ENCODE peak calls at places on chromosome 19, in ten cellular contexts. I is adrenal gland, K is suprapubic skin, C is adipocyte, M is spleen, B is IMR-90, N is GM23248, T is MM.1S, Q is esophagus squamous epithelium, U is right lobe of liver. J is an unnamed sample.

GRCh38 chr19:46746281-46746965 is at the start of gene STRN4:
- DNase-seq in I (no peak), K (no peak), C (peak; percentile 89), M (peak; percentile 90), B (no peak), N (peak; percentile 90), T (peak; percentile 64), Q (no peak), U (no peak), J (peak; percentile 71)

GRCh38 chr19:40150170-40150569 is 41.1 kb upstream of the MAP3K10 start:
- DNase-seq in I (no peak), K (peak; percentile 60), C (peak; percentile 55), M (no peak), B (peak; percentile 15), N (peak; percentile 75), T (no peak), Q (no peak), U (no peak), J (no peak)

GRCh38 chr19:12965017-12965811 is 4.2 kb upstream of the DAND5 start:
- DNase-seq in I (peak; percentile 75), K (peak; percentile 88), C (peak; percentile 85), M (peak; percentile 95), B (peak; percentile 58), N (peak; percentile 80), T (peak; percentile 73), Q (no peak), U (peak; percentile 83), J (peak; percentile 92)

GRCh38 chr19:44748426-44749254 is at the start of gene BCL3:
- DNase-seq in I (peak; percentile 68), K (peak; percentile 77), C (peak; percentile 84), M (peak; percentile 96), B (no peak), N (peak; percentile 79), T (peak; percentile 86), Q (no peak), U (peak; percentile 91), J (peak; percentile 87)

GRCh38 chr19:56980864-56981263 is 138.9 kb upstream of the USP29 start:
- DNase-seq in I (peak; percentile 95), K (no peak), C (no peak), M (no peak), B (no peak), N (no peak), T (no peak), Q (no peak), U (no peak), J (no peak)

GRCh38 chr19:50500060-50500752 is 10.8 kb downstream of the JOSD2 start:
- DNase-seq in I (no peak), K (no peak), C (peak; percentile 19), M (peak; percentile 70), B (no peak), N (peak; percentile 19), T (no peak), Q (no peak), U (peak; percentile 42), J (no peak)

GRCh38 chr19:16605552-16605951 is 22.5 kb downstream of the MED26 start:
- DNase-seq in I (peak; percentile 79), K (no peak), C (no peak), M (no peak), B (no peak), N (no peak), T (no peak), Q (no peak), U (peak; percentile 45), J (no peak)

GRCh38 chr19:7681336-7682174 is 922 bp downstream of the TRAPPC5 start:
- DNase-seq in I (peak; percentile 87), K (peak; percentile 90), C (peak; percentile 93), M (peak; percentile 94), B (peak; percentile 70), N (peak; percentile 95), T (peak; percentile 30), Q (peak; percentile 46), U (peak; percentile 88), J (peak; percentile 88)

DNA sequence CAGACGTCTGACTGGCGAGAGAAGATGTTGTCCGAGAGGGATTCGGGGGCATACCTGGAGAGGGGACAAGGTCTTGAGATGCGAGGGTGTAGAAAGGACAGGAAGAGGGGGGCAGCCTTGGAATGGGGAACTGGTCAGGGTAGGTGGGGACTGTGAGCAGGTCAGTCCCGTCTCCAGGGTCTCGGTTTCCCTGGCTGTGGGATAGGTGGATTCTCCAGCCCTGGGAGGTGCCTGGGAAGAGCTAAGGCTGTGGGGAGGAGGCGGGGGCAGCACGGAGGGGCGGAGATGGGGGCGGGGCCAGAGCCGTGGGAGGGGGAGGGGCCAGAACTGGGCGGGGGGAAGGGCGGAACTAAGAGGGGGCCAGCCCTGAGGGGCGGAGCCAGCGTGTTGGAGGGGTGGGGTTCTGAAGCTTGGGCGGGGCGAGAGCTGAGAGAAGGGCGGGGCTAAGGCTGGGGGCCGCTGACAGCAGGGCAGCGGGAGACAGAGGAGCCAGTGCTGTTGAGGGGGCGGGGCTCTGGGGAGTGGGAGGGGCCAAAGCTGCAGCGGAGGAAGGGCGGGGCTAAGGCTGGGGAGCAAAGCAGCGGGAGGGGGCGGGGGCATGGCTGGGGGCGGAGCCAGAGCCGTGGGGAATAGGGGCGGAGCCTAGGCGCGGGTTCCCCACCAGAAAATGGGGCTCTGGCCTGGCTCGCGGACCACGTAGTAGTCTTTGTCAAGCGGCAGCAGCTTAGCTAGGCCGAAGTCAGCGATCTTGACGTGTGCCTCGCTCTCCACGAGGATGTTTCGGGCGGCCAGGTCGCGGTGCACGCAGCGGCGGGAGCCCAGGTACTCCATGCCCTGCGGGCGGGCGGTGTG is 9.5 kb upstream of the INSL3 start:
- DNase-seq in I (peak; percentile 59), K (peak; percentile 74), C (peak; percentile 55), M (no peak), B (peak; percentile 67), N (peak; percentile 73), T (no peak), Q (no peak), U (no peak), J (peak; percentile 89)
- H3K4me3 ChIP-seq in I (no peak overlapping the region), K (peak overlapping the region; percentile 34), C (no peak overlapping the region), M (no peak overlapping the region), B (no peak overlapping the region), N (no peak overlapping the region), T (no peak overlapping the region), Q (no peak overlapping the region), U (no peak overlapping the region), J (no peak overlapping the region)

DNA sequence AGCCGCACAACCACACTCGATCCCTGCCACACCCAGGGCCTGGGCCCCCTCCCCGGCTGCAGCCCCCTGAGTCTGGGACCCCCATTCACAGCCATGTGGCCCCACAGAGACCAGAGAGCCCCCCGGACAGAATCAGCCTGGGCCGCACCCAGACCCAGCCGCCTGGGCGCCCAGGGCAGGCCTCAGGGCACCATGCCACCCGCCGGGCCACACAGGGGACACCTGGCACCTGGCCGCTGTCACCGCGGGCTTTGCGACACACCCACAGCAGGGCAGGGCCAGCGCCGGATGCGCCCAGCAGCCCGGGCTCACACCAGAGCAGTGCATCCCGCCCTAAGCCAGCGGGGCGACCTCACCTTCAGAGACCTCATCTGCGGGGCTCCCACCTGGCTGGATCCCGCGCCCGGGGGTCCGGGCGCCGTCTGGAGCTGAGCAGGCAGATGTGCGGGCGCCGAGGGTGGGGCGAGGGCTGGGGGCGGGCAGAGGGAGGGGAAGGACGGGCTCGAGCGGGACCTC is 443 bp downstream of the TBXA2R start:
- DNase-seq in I (peak; percentile 62), K (peak; percentile 68), C (peak; percentile 14), M (peak; percentile 85), B (no peak), N (peak; percentile 37), T (peak; percentile 62), Q (no peak), U (peak; percentile 86), J (peak; percentile 78)
- H3K4me1 ChIP-seq in I (peaks cover 57% of the 10 kb centered on the region), K (peaks cover 54% of the 10 kb centered on the region), C (peaks cover 9% of the 10 kb centered on the region), M (peaks cover 53% of the 10 kb centered on the region), B (peaks cover 11% of the 10 kb centered on the region), N (no peaks in the 10 kb centered on the region), T (peaks cover 11% of the 10 kb centered on the region), Q (peaks cover 75% of the 10 kb centered on the region), U (peaks cover 11% of the 10 kb centered on the region), J (peaks cover 28% of the 10 kb centered on the region)

GRCh38 chr19:34960940-34961679 is 2.9 kb downstream of the ZNF792 start:
- DNase-seq in I (no peak), K (no peak), C (no peak), M (peak; percentile 52), B (no peak), N (peak; percentile 51), T (no peak), Q (no peak), U (no peak), J (no peak)

GRCh38 chr19:34963531-34964406 is at the start of gene ZNF792:
- DNase-seq in I (peak; percentile 70), K (peak; percentile 79), C (peak; percentile 78), M (peak; percentile 90), B (peak; percentile 34), N (peak; percentile 73), T (peak; percentile 23), Q (no peak), U (peak; percentile 76), J (peak; percentile 79)

GRCh38 chr19:34961775-34962174 is 2.3 kb downstream of the ZNF792 start:
- DNase-seq in I (no peak), K (no peak), C (no peak), M (no peak), B (no peak), N (no peak), T (no peak), Q (no peak), U (no peak), J (no peak)

GRCh38 chr19:34962945-34963530 is 991 bp downstream of the ZNF792 start:
- DNase-seq in I (no peak), K (no peak), C (peak; percentile 3), M (peak; percentile 62), B (peak; percentile 5), N (peak; percentile 35), T (no peak), Q (no peak), U (no peak), J (peak; percentile 50)

GRCh38 chr19:34962281-34962944 is 1.6 kb downstream of the ZNF792 start:
- DNase-seq in I (peak; percentile 33), K (no peak), C (no peak), M (no peak), B (peak; percentile 16), N (no peak), T (no peak), Q (no peak), U (no peak), J (peak; percentile 25)
- H3K4me3 ChIP-seq in I (peak overlapping the region; percentile 99), K (peak overlapping the region; percentile 91), C (peak overlapping the region; percentile 89), M (peak overlapping the region; percentile 83), B (peak overlapping the region; percentile 75), N (peak overlapping the region; percentile 85), T (no peak overlapping the region), Q (no peak overlapping the region), U (peak overlapping the region; percentile 91), J (no peak overlapping the region)

GRCh38 chr19:4871711-4872110 is 4.2 kb upstream of the PLIN3 start:
- DNase-seq in I (no peak), K (no peak), C (no peak), M (no peak), B (no peak), N (no peak), T (no peak), Q (no peak), U (no peak), J (no peak)

GRCh38 chr19:4868286-4868834 is 893 bp upstream of the PLIN3 start:
- DNase-seq in I (no peak), K (no peak), C (no peak), M (peak; percentile 77), B (no peak), N (no peak), T (no peak), Q (no peak), U (no peak), J (no peak)

GRCh38 chr19:4867534-4868285 is at the start of gene PLIN3:
- DNase-seq in I (peak; percentile 98), K (peak; percentile 99), C (peak; percentile 98), M (peak; percentile 97), B (peak; percentile 93), N (peak; percentile 96), T (peak; percentile 92), Q (peak; percentile 82), U (peak; percentile 97), J (peak; percentile 97)

GRCh38 chr19:4866595-4867424 is 657 bp downstream of the PLIN3 start:
- DNase-seq in I (peak; percentile 57), K (peak; percentile 89), C (peak; percentile 77), M (peak; percentile 93), B (peak; percentile 28), N (peak; percentile 85), T (no peak), Q (no peak), U (peak; percentile 74), J (peak; percentile 74)

DNA sequence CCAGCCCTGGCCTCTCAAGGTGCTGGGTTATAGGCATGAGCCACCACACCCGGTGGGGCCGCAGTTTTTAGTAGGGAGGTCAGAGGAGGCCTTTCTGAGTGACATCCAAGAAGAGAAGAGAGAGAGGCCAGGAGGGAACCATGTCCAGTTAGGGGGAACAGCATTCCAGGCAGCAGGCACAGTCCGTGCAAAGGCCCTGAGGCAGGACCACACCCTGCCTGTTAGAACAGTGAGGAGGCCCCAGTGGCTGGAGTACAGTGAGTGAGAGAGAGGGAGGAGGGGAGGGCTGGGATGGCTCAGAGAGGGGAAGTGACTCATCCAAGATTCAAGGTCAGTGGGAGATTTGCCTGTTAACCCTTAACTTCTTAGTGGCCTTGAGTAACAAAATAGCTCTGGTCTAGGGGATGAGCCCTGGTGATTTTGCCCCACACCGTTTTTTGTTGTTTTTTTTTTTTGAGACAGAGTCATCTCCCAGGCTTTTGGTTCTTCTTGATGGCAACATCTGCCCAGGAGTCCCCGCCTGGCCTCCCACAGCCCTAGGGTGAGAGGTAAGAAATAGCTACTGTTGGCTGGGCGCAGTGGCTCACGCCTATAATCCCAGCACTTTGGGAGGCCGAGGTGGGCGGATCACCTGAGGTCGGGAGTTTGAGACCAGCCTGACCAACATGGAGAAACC is 2.7 kb upstream of the PLIN3 start:
- DNase-seq in I (peak; percentile 89), K (no peak), C (peak; percentile 86), M (peak; percentile 76), B (peak; percentile 92), N (peak; percentile 97), T (no peak), Q (no peak), U (no peak), J (peak; percentile 69)
- H3K4me1 ChIP-seq in I (peaks cover 32% of the 10 kb centered on the region), K (peaks cover 28% of the 10 kb centered on the region), C (peaks cover 26% of the 10 kb centered on the region), M (peaks cover 6% of the 10 kb centered on the region), B (no peaks in the 10 kb centered on the region), N (peaks cover 20% of the 10 kb centered on the region), T (no peaks in the 10 kb centered on the region), Q (peaks cover 45% of the 10 kb centered on the region), U (peaks cover 8% of the 10 kb centered on the region), J (peaks cover 8% of the 10 kb centered on the region)